ENCODE peak calls at places on chromosomes 16 and 17, in seven cellular contexts. A is left ventricle myocardium inferior; B is NCI-H774; N is astrocyte of the cerebellum; V is CD8-positive, alpha-beta memory T cell; Y is stimulated activated naive CD8-positive, alpha-beta T cell treated with anti-CD3 and anti-CD28 coated beads, Interleukin-15, amount 100 ng/mL, for 72 hours; W is islet precursor cell. R is an unnamed sample.

GRCh38 chr16:85321856-85322271 is 209.6 kb upstream of the CIBAR2 start:
- DNase-seq in A (peak), B (no peak), N (peak), V (no peak), Y (no peak), W (no peak), R (no peak)

GRCh38 chr17:4858880-4859260 is 25.7 kb downstream of the MINK1 start:
- DNase-seq in A (peak), B (no peak), N (no peak), V (no peak), Y (no peak), W (peak), R (no peak)

GRCh38 chr17:48556534-48557401 is 11.9 kb upstream of the HOXB2 start:
- DNase-seq in A (no peak), B (no peak), N (no peak), V (no peak), Y (no peak), W (no peak), R (no peak)

GRCh38 chr16:80720759-80721470 is 83.5 kb downstream of the CDYL2 start:
- DNase-seq in A (no peak), B (no peak), N (no peak), V (no peak), Y (no peak), W (no peak), R (no peak)

GRCh38 chr16:71350821-71351557 is 7.5 kb upstream of the CALB2 start:
- DNase-seq in A (no peak), B (no peak), N (no peak), V (no peak), Y (no peak), W (peak), R (no peak)

GRCh38 chr16:71722801-71723536 is 1.5 kb downstream of the PHLPP2 start:
- DNase-seq in A (peak), B (peak), N (peak), V (peak), Y (peak), W (peak), R (peak)

GRCh38 chr16:20023190-20023589 is 50.5 kb downstream of the GPR139 start:
- DNase-seq in A (no peak), B (no peak), N (peak), V (no peak), Y (no peak), W (no peak), R (no peak)

GRCh38 chr16:18792836-18793433 is 2.8 kb upstream of the RPS15A start:
- DNase-seq in A (no peak), B (no peak), N (no peak), V (no peak), Y (no peak), W (no peak), R (no peak)

GRCh38 chr17:50201226-50201854 is at the start of gene COL1A1:
- DNase-seq in A (peak), B (no peak), N (peak), V (no peak), Y (no peak), W (no peak), R (no peak)

GRCh38 chr17:27532269-27533067 is 76.2 kb downstream of the KSR1 start:
- DNase-seq in A (peak), B (no peak), N (no peak), V (no peak), Y (peak), W (peak), R (no peak)

GRCh38 chr17:6756425-6757012 is 673 bp downstream of the XAF1 start:
- DNase-seq in A (no peak), B (no peak), N (no peak), V (no peak), Y (no peak), W (no peak), R (no peak)

GRCh38 chr17:61314368-61315078 is 85.1 kb upstream of the TBX2 start:
- DNase-seq in A (peak), B (no peak), N (peak), V (no peak), Y (no peak), W (peak), R (no peak)

GRCh38 chr17:45749831-45750335 is 34.2 kb upstream of the CRHR1 start:
- DNase-seq in A (no peak), B (peak), N (no peak), V (no peak), Y (no peak), W (no peak), R (no peak)

GRCh38 chr16:20359997-20360396 is 7.5 kb upstream of the UMOD start:
- DNase-seq in A (no peak), B (no peak), N (no peak), V (no peak), Y (no peak), W (no peak), R (no peak)

GRCh38 chr17:71942626-71943025 is 178.2 kb upstream of the SOX9 start:
- DNase-seq in A (no peak), B (no peak), N (no peak), V (no peak), Y (no peak), W (no peak), R (no peak)

GRCh38 chr17:71900830-71901229 is 220.0 kb upstream of the SOX9 start:
- DNase-seq in A (no peak), B (no peak), N (no peak), V (no peak), Y (no peak), W (peak), R (no peak)

GRCh38 chr16:47492428-47493357 is 31.6 kb downstream of the PHKB start:
- DNase-seq in A (peak), B (no peak), N (no peak), V (no peak), Y (no peak), W (no peak), R (no peak)

GRCh38 chr16:1159973-1160772 is 7.3 kb downstream of the CACNA1H start:
- DNase-seq in A (peak), B (no peak), N (no peak), V (no peak), Y (no peak), W (no peak), R (no peak)

GRCh38 chr17:77089118-77089477 is 51.7 kb upstream of the SEC14L1 start:
- DNase-seq in A (no peak), B (no peak), N (no peak), V (no peak), Y (no peak), W (peak), R (no peak)

GRCh38 chr16:75559564-75560372 is 3.7 kb upstream of the TMEM231 start:
- DNase-seq in A (no peak), B (no peak), N (no peak), V (no peak), Y (no peak), W (peak), R (no peak)

GRCh38 chr16:89043636-89044393 is 49.8 kb upstream of the ACSF3 start:
- DNase-seq in A (no peak), B (no peak), N (no peak), V (no peak), Y (no peak), W (no peak), R (no peak)

GRCh38 chr17:57459286-57459915 is 203.1 kb downstream of the MSI2 start:
- DNase-seq in A (no peak), B (no peak), N (no peak), V (no peak), Y (peak), W (peak), R (no peak)

GRCh38 chr16:1158456-1159324 is 5.8 kb downstream of the CACNA1H start:
- DNase-seq in A (peak), B (no peak), N (no peak), V (no peak), Y (no peak), W (no peak), R (no peak)

GRCh38 chr17:13594762-13595697 is 6.7 kb downstream of the HS3ST3A1 start:
- DNase-seq in A (peak), B (peak), N (peak), V (peak), Y (peak), W (peak), R (peak)

GRCh38 chr16:85913141-85913601 is 14.2 kb downstream of the IRF8 start:
- DNase-seq in A (no peak), B (no peak), N (no peak), V (no peak), Y (no peak), W (no peak), R (no peak)

GRCh38 chr16:88650749-88651275 is at the start of gene CYBA:
- DNase-seq in A (peak), B (no peak), N (no peak), V (peak), Y (peak), W (peak), R (peak)

GRCh38 chr16:86245895-86246294 is 264.4 kb upstream of the FOXF1 start:
- DNase-seq in A (no peak), B (no peak), N (no peak), V (no peak), Y (no peak), W (peak), R (no peak)

GRCh38 chr16:28538733-28539596 is at the start of gene NUPR1:
- DNase-seq in A (peak), B (no peak), N (peak), V (no peak), Y (no peak), W (peak), R (no peak)

GRCh38 chr16:87678618-87679017 is 76.3 kb downstream of the JPH3 start:
- DNase-seq in A (no peak), B (no peak), N (no peak), V (no peak), Y (no peak), W (no peak), R (no peak)

GRCh38 chr16:11689031-11689840 is 21.0 kb downstream of the SNN start:
- DNase-seq in A (no peak), B (no peak), N (no peak), V (no peak), Y (no peak), W (no peak), R (no peak)

GRCh38 chr16:10202650-10203049 is 20.4 kb upstream of the GRIN2A start:
- DNase-seq in A (no peak), B (no peak), N (no peak), V (no peak), Y (no peak), W (no peak), R (no peak)

GRCh38 chr17:10226930-10227695 is 28.7 kb upstream of the GAS7 start:
- DNase-seq in A (peak), B (no peak), N (no peak), V (peak), Y (peak), W (peak), R (peak)

GRCh38 chr17:42198897-42199296 is 4.6 kb upstream of the GHDC start:
- DNase-seq in A (no peak), B (no peak), N (no peak), V (no peak), Y (no peak), W (no peak), R (no peak)

GRCh38 chr17:4536742-4537411 is 18.3 kb downstream of the MYBBP1A start:
- DNase-seq in A (peak), B (no peak), N (no peak), V (no peak), Y (no peak), W (no peak), R (no peak)

GRCh38 chr16:83400234-83400633 is 407.5 kb upstream of the HSBP1 start:
- DNase-seq in A (no peak), B (peak), N (no peak), V (no peak), Y (no peak), W (no peak), R (no peak)

GRCh38 chr17:1627219-1627986 is 1.2 kb downstream of the SLC43A2 start:
- DNase-seq in A (no peak), B (no peak), N (no peak), V (no peak), Y (no peak), W (peak), R (no peak)